ENCODE peak calls at places on chromosomes 2 and 18, in nine cellular contexts. L is LNCaP clone FGC, M is PC-3, D is AG09309, W is foreskin fibroblast, H is mesothelial cell of epicardium, A is fibroblast of the aortic adventitia, T is IMR-90, N is WTC11. F is an unnamed sample.

GRCh38 chr18:46336278-46337205 is 232.4 kb downstream of the HAUS1 start:
- DNase-seq in L (no peak), M (no peak), D (no peak), W (no peak), H (no peak), A (peak; percentile 25), T (no peak), N (no peak), F (no peak)

GRCh38 chr2:118973542-118973951 is 31.6 kb downstream of the MARCO start:
- DNase-seq in L (no peak), M (peak; percentile 22), D (peak; percentile 13), W (peak; percentile 22), H (no peak), A (peak; percentile 52), T (no peak), N (no peak), F (no peak)

GRCh38 chr2:62140785-62141740 is 54.9 kb upstream of the B3GNT2 start:
- DNase-seq in L (no peak), M (no peak), D (no peak), W (no peak), H (no peak), A (no peak), T (no peak), N (no peak), F (no peak)

GRCh38 chr2:85143463-85144082 is 10.4 kb downstream of the TCF7L1 start:
- DNase-seq in L (no peak), M (no peak), D (no peak), W (no peak), H (no peak), A (no peak), T (no peak), N (no peak), F (no peak)

GRCh38 chr2:55712477-55713060 is 18.9 kb upstream of the PNPT1 start:
- DNase-seq in L (no peak), M (no peak), D (no peak), W (no peak), H (no peak), A (no peak), T (no peak), N (no peak), F (no peak)

GRCh38 chr2:124530203-124530602 is 505.1 kb downstream of the CNTNAP5 start:
- DNase-seq in L (no peak), M (no peak), D (no peak), W (no peak), H (no peak), A (no peak), T (no peak), N (no peak), F (no peak)

GRCh38 chr2:111705711-111706323 is 178.2 kb downstream of the ANAPC1 start:
- DNase-seq in L (no peak), M (peak; percentile 96), D (no peak), W (peak; percentile 75), H (no peak), A (peak; percentile 93), T (peak; percentile 97), N (peak; percentile 53), F (peak; percentile 67)

GRCh38 chr18:48153641-48154481 is 223.4 kb upstream of the SMAD2 start:
- DNase-seq in L (no peak), M (peak; percentile 68), D (peak; percentile 1), W (peak; percentile 16), H (no peak), A (peak; percentile 88), T (no peak), N (no peak), F (peak; percentile 8)

GRCh38 chr18:6284300-6284699 is 130.4 kb downstream of the L3MBTL4 start:
- DNase-seq in L (no peak), M (no peak), D (no peak), W (no peak), H (no peak), A (no peak), T (no peak), N (no peak), F (no peak)

GRCh38 chr2:217189131-217189530 is 329.3 kb upstream of the TNP1 start:
- DNase-seq in L (no peak), M (no peak), D (no peak), W (no peak), H (no peak), A (no peak), T (no peak), N (no peak), F (no peak)

GRCh38 chr2:69608109-69608508 is 35.4 kb downstream of the AAK1 start:
- DNase-seq in L (no peak), M (no peak), D (no peak), W (no peak), H (no peak), A (no peak), T (no peak), N (no peak), F (no peak)

GRCh38 chr2:23351388-23352141 is 33.4 kb upstream of the KLHL29 start:
- DNase-seq in L (peak; percentile 22), M (peak; percentile 69), D (peak; percentile 16), W (peak; percentile 64), H (peak; percentile 92), A (peak; percentile 82), T (peak; percentile 66), N (peak; percentile 85), F (peak; percentile 19)

GRCh38 chr2:64134813-64135212 is 9.4 kb downstream of the PELI1 start:
- DNase-seq in L (no peak), M (no peak), D (no peak), W (no peak), H (no peak), A (peak; percentile 38), T (no peak), N (no peak), F (no peak)

GRCh38 chr18:31317860-31318259 is at the start of gene DSG1:
- DNase-seq in L (no peak), M (no peak), D (no peak), W (no peak), H (no peak), A (no peak), T (no peak), N (no peak), F (no peak)

GRCh38 chr18:58953627-58954026 is 89.0 kb downstream of the ZNF532 start:
- DNase-seq in L (peak; percentile 61), M (no peak), D (no peak), W (no peak), H (no peak), A (no peak), T (no peak), N (no peak), F (no peak)

GRCh38 chr2:109091526-109091925 is 37.5 kb upstream of the SH3RF3 start:
- DNase-seq in L (no peak), M (no peak), D (no peak), W (no peak), H (peak; percentile 10), A (no peak), T (no peak), N (no peak), F (no peak)

GRCh38 chr18:41645600-41646360 is 309.3 kb upstream of the PIK3C3 start:
- DNase-seq in L (peak; percentile 4), M (peak; percentile 48), D (no peak), W (no peak), H (no peak), A (no peak), T (no peak), N (no peak), F (no peak)

GRCh38 chr18:8699126-8699525 is 6.2 kb upstream of the MTCL1 start:
- DNase-seq in L (no peak), M (no peak), D (no peak), W (no peak), H (no peak), A (no peak), T (no peak), N (no peak), F (no peak)

GRCh38 chr2:15588329-15588919 is 3.2 kb upstream of the DDX1 start:
- DNase-seq in L (no peak), M (peak; percentile 79), D (peak; percentile 1), W (peak; percentile 57), H (peak; percentile 68), A (peak; percentile 59), T (peak; percentile 54), N (peak; percentile 62), F (no peak)
- TF ChIP-seq CTCF in L (peak; percentile 58), M (peak; percentile 88), D (peak; percentile 73), W (peak; percentile 71), H (peak; percentile 56), A (peak; percentile 46), T (peak; percentile 65), N (peak; percentile 39), F (peak; percentile 68)

GRCh38 chr2:162795312-162795711 is 43.3 kb downstream of the KCNH7 start:
- DNase-seq in L (peak; percentile 1), M (peak; percentile 14), D (no peak), W (no peak), H (no peak), A (no peak), T (no peak), N (peak; percentile 11), F (no peak)
- TF ChIP-seq CTCF in L (peak; percentile 58), M (peak; percentile 41), D (no peak), W (no peak), H (no peak), A (no peak), T (no peak), N (no peak), F (no peak)

DNA sequence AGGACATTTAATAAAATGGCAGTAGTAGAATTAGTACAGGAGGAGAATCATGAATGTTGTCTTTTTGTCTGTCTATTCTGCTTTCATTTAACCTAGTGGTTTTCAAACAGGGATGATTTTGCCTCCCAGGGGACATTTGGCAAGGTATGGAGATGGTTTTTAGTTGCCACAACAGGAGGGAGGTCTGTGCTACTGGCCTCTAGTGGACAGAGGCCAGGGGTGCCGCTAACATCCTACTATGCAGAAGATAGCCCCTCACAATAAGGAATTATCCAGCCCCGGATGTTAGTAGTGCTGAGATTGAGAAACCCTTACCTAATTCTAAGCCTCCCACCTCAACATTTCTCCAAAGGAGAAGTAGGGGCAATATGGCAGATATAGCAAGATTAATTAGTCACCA is 18.3 kb downstream of the FASTKD2 start:
- DNase-seq in L (no peak), M (peak; percentile 39), D (no peak), W (no peak), H (no peak), A (no peak), T (no peak), N (peak; percentile 42), F (no peak)
- TF ChIP-seq CTCF in L (peak; percentile 49), M (peak; percentile 78), D (peak; percentile 60), W (peak; percentile 68), H (no peak), A (peak; percentile 57), T (peak; percentile 36), N (no peak), F (peak; percentile 66)

DNA sequence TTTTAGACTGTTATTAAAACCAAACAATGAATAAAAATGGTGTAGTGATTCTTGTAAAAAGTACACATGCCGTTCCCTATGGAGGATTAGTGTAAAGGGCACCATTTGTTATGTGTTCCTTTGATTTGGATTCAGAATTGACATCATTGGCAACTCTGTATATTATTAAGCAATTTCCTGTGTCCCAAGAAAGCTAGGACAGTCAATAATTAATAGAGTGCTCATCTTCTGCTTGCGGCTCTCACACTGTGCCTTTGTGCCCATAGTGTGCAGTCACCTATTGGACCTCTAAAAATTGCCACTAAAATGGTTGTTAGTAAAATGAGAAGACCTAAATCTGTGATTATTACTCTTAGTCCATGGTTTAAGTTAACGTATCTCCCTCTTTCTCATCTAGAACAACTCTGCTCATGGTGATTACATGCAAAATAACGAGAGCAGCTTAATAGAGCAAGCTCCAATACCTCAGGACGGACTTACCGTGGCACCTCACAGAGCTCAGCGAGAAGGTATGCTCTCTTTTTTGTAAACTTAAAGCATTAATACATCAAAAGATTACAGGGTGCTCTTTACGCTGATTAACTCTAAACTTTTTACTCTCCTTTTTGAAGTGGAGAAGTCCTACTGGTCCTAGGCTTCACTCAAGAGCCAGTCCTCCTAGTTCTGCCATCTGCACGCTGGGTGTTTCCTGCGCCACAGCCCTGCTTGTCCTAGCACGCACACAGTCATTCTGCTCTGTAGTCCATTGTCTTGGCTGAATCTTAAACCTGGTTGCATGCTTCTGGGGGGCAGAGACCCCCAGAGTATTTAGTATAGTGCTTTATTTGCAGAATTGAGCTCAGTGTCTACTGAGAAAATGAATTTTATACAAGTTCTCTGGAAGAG is 16.7 kb downstream of the ZCCHC2 start:
- DNase-seq in L (no peak), M (no peak), D (no peak), W (no peak), H (no peak), A (no peak), T (no peak), N (no peak), F (no peak)
- TF ChIP-seq CTCF in L (no peak), M (no peak), D (no peak), W (no peak), H (no peak), A (no peak), T (no peak), N (no peak), F (no peak)